ENCODE peak calls at places on chromosomes 1 and 21, in eight cellular contexts. One of them, this sample, is unnamed.

GRCh38 chr1:168488153-168488552 is 55.6 kb downstream of the XCL2 start:
- DNase-seq in AG09309: peak; percentile 21
- DNase-seq in ovary: peak; percentile 43
- DNase-seq in neural progenitor cell: no peak
- DNase-seq in neural crest cell: no peak
- DNase-seq in AG10803: peak; percentile 91
- DNase-seq in AG09319: peak; percentile 25
- DNase-seq in colonic mucosa: no peak
- DNase-seq in this sample: no peak

GRCh38 chr1:24875976-24876609 is 54.0 kb downstream of the RUNX3 start:
- DNase-seq in AG09319: no peak
- DNase-seq in neural progenitor cell: no peak
- DNase-seq in ovary: no peak
- DNase-seq in colonic mucosa: no peak
- DNase-seq in neural crest cell: no peak
- DNase-seq in AG10803: no peak
- DNase-seq in AG09309: no peak
- DNase-seq in this sample: no peak

GRCh38 chr1:205492201-205492667 is 12.2 kb upstream of the CDK18 start:
- DNase-seq in AG10803: no peak
- DNase-seq in colonic mucosa: no peak
- DNase-seq in neural crest cell: no peak
- DNase-seq in AG09319: no peak
- DNase-seq in neural progenitor cell: no peak
- DNase-seq in ovary: no peak
- DNase-seq in AG09309: no peak
- DNase-seq in this sample: no peak

GRCh38 chr1:1419363-1419811 is 1.7 kb downstream of the ANKRD65 start:
- DNase-seq in neural crest cell: no peak
- DNase-seq in neural progenitor cell: peak; percentile 1
- DNase-seq in colonic mucosa: no peak
- DNase-seq in AG10803: no peak
- DNase-seq in AG09309: no peak
- DNase-seq in ovary: peak; percentile 32
- DNase-seq in AG09319: no peak
- DNase-seq in this sample: no peak

GRCh38 chr1:35505911-35506798 is 51.0 kb downstream of the KIAA0319L start:
- DNase-seq in colonic mucosa: no peak
- DNase-seq in AG09309: peak; percentile 96
- DNase-seq in neural progenitor cell: no peak
- DNase-seq in neural crest cell: no peak
- DNase-seq in AG09319: peak; percentile 93
- DNase-seq in AG10803: peak; percentile 82
- DNase-seq in ovary: no peak
- DNase-seq in this sample: peak; percentile 60

GRCh38 chr1:198364471-198364870 is 176.0 kb downstream of the ATP6V1G3 start:
- DNase-seq in AG10803: no peak
- DNase-seq in neural progenitor cell: no peak
- DNase-seq in AG09309: no peak
- DNase-seq in neural crest cell: no peak
- DNase-seq in colonic mucosa: no peak
- DNase-seq in ovary: no peak
- DNase-seq in AG09319: no peak
- DNase-seq in this sample: no peak

GRCh38 chr1:206803221-206803730 is 31.0 kb upstream of the IL10 start:
- DNase-seq in ovary: no peak
- DNase-seq in neural progenitor cell: no peak
- DNase-seq in AG09309: no peak
- DNase-seq in neural crest cell: no peak
- DNase-seq in colonic mucosa: peak; percentile 19
- DNase-seq in AG09319: no peak
- DNase-seq in AG10803: no peak
- DNase-seq in this sample: peak; percentile 67

GRCh38 chr1:116873680-116874271 is 35.9 kb upstream of the PTGFRN start:
- DNase-seq in AG09309: no peak
- DNase-seq in colonic mucosa: no peak
- DNase-seq in neural crest cell: no peak
- DNase-seq in ovary: no peak
- DNase-seq in AG09319: no peak
- DNase-seq in neural progenitor cell: no peak
- DNase-seq in AG10803: no peak
- DNase-seq in this sample: no peak

GRCh38 chr1:150970818-150971582 is 3.6 kb downstream of the CERS2 start:
- DNase-seq in AG09319: no peak
- DNase-seq in AG10803: peak; percentile 63
- DNase-seq in neural crest cell: no peak
- DNase-seq in ovary: peak; percentile 72
- DNase-seq in AG09309: peak; percentile 16
- DNase-seq in neural progenitor cell: peak; percentile 60
- DNase-seq in colonic mucosa: peak; percentile 76
- DNase-seq in this sample: no peak

GRCh38 chr1:49408346-49408745 is 615.4 kb downstream of the AGBL4 start:
- DNase-seq in neural progenitor cell: no peak
- DNase-seq in ovary: no peak
- DNase-seq in AG10803: no peak
- DNase-seq in colonic mucosa: no peak
- DNase-seq in AG09319: no peak
- DNase-seq in AG09309: no peak
- DNase-seq in neural crest cell: no peak
- DNase-seq in this sample: no peak

GRCh38 chr1:42698081-42698813 is 16.0 kb downstream of the YBX1 start:
- DNase-seq in AG09309: no peak
- DNase-seq in colonic mucosa: no peak
- DNase-seq in AG09319: no peak
- DNase-seq in neural crest cell: no peak
- DNase-seq in ovary: no peak
- DNase-seq in AG10803: no peak
- DNase-seq in neural progenitor cell: no peak
- DNase-seq in this sample: no peak

GRCh38 chr1:8211620-8212442 is 106.1 kb upstream of the SLC45A1 start:
- DNase-seq in ovary: no peak
- DNase-seq in AG09319: peak; percentile 90
- DNase-seq in AG10803: peak; percentile 99
- DNase-seq in colonic mucosa: no peak
- DNase-seq in neural crest cell: no peak
- DNase-seq in neural progenitor cell: no peak
- DNase-seq in AG09309: peak; percentile 95
- DNase-seq in this sample: no peak

GRCh38 chr1:152533327-152533938 is 19.2 kb downstream of the CRCT1 start:
- DNase-seq in colonic mucosa: peak; percentile 52
- DNase-seq in ovary: no peak
- DNase-seq in neural crest cell: no peak
- DNase-seq in AG09319: no peak
- DNase-seq in neural progenitor cell: no peak
- DNase-seq in AG10803: peak; percentile 43
- DNase-seq in AG09309: no peak
- DNase-seq in this sample: peak; percentile 48

GRCh38 chr1:56780832-56781231 is 38.4 kb downstream of the FYB2 start:
- DNase-seq in ovary: no peak
- DNase-seq in AG09319: no peak
- DNase-seq in AG10803: no peak
- DNase-seq in neural crest cell: no peak
- DNase-seq in AG09309: no peak
- DNase-seq in neural progenitor cell: peak; percentile 47
- DNase-seq in colonic mucosa: no peak
- DNase-seq in this sample: no peak

GRCh38 chr1:188706742-188707141 is 1770.9 kb downstream of the BRINP3 start:
- DNase-seq in colonic mucosa: no peak
- DNase-seq in ovary: no peak
- DNase-seq in AG09319: no peak
- DNase-seq in neural progenitor cell: no peak
- DNase-seq in AG09309: no peak
- DNase-seq in neural crest cell: no peak
- DNase-seq in AG10803: no peak
- DNase-seq in this sample: no peak

GRCh38 chr1:229862017-229862774 is 204.8 kb upstream of the GALNT2 start:
- DNase-seq in neural progenitor cell: peak; percentile 69
- DNase-seq in AG09319: no peak
- DNase-seq in neural crest cell: peak; percentile 38
- DNase-seq in ovary: peak; percentile 59
- DNase-seq in AG09309: no peak
- DNase-seq in AG10803: no peak
- DNase-seq in colonic mucosa: no peak
- DNase-seq in this sample: no peak

GRCh38 chr21:27035791-27036190 is 68.9 kb upstream of the ADAMTS5 start:
- DNase-seq in neural progenitor cell: no peak
- DNase-seq in colonic mucosa: no peak
- DNase-seq in AG09319: no peak
- DNase-seq in AG10803: no peak
- DNase-seq in AG09309: no peak
- DNase-seq in ovary: no peak
- DNase-seq in neural crest cell: no peak
- DNase-seq in this sample: no peak

GRCh38 chr1:77831976-77832695 is 52.7 kb downstream of the MIGA1 start:
- DNase-seq in neural crest cell: no peak
- DNase-seq in neural progenitor cell: no peak
- DNase-seq in AG10803: peak; percentile 69
- DNase-seq in ovary: no peak
- DNase-seq in AG09319: no peak
- DNase-seq in colonic mucosa: no peak
- DNase-seq in AG09309: no peak
- DNase-seq in this sample: no peak

DNA sequence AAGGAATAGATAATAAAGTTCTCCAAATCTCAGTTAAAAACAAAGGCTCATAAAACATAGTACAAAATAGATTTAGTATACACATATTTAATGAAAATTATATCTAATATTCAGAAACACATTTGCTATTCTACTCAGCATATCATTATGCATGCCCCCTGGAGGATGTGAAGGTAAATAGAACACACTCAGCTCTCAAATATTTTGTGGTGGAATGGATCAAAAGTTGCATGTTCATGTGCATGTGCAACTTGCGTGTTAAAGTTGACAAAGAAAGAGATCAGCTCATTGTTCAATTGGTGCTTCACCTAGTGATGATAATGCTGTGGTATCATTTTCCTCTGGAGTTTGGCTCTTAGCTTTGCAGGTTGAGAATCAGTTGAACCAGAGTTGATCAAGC is 4.9 kb upstream of the ZNF644 start:
- DNase-seq in neural crest cell: no peak
- DNase-seq in colonic mucosa: no peak
- DNase-seq in ovary: no peak
- DNase-seq in neural progenitor cell: no peak
- DNase-seq in AG10803: peak; percentile 26
- DNase-seq in AG09319: no peak
- DNase-seq in AG09309: no peak
- DNase-seq in this sample: peak; percentile 28
- TF ChIP-seq CTCF in neural crest cell: peak; percentile 46
- TF ChIP-seq CTCF in colonic mucosa: peak; percentile 11
- TF ChIP-seq CTCF in ovary: no peak
- TF ChIP-seq CTCF in neural progenitor cell: no peak
- TF ChIP-seq CTCF in AG10803: no peak
- TF ChIP-seq CTCF in AG09319: peak; percentile 25
- TF ChIP-seq CTCF in AG09309: peak; percentile 31
- TF ChIP-seq CTCF in this sample: no peak

GRCh38 chr21:36063375-36064084 is 3.2 kb upstream of the SETD4 start:
- DNase-seq in neural crest cell: no peak
- DNase-seq in AG09319: no peak
- DNase-seq in neural progenitor cell: no peak
- DNase-seq in colonic mucosa: no peak
- DNase-seq in AG10803: no peak
- DNase-seq in ovary: no peak
- DNase-seq in AG09309: no peak
- DNase-seq in this sample: no peak
- TF ChIP-seq CTCF in neural crest cell: no peak
- TF ChIP-seq CTCF in AG09319: no peak
- TF ChIP-seq CTCF in neural progenitor cell: no peak
- TF ChIP-seq CTCF in colonic mucosa: no peak
- TF ChIP-seq CTCF in AG10803: no peak
- TF ChIP-seq CTCF in ovary: no peak
- TF ChIP-seq CTCF in AG09309: no peak
- TF ChIP-seq CTCF in this sample: no peak

GRCh38 chr1:15975358-15975804 is 520 bp downstream of the ZBTB17 start:
- DNase-seq in AG10803: peak; percentile 48
- DNase-seq in neural crest cell: peak; percentile 68
- DNase-seq in colonic mucosa: peak; percentile 54
- DNase-seq in AG09319: no peak
- DNase-seq in neural progenitor cell: peak; percentile 89
- DNase-seq in ovary: no peak
- DNase-seq in AG09309: no peak
- DNase-seq in this sample: peak; percentile 84
- TF ChIP-seq CTCF in AG10803: peak; percentile 2
- TF ChIP-seq CTCF in neural crest cell: peak; percentile 33
- TF ChIP-seq CTCF in colonic mucosa: no peak
- TF ChIP-seq CTCF in AG09319: no peak
- TF ChIP-seq CTCF in neural progenitor cell: peak; percentile 51
- TF ChIP-seq CTCF in ovary: no peak
- TF ChIP-seq CTCF in AG09309: peak; percentile 9
- TF ChIP-seq CTCF in this sample: peak; percentile 35

GRCh38 chr1:118335372-118335771 is 150.3 kb upstream of the SPAG17 start:
- DNase-seq in AG09309: peak; percentile 39
- DNase-seq in neural crest cell: no peak
- DNase-seq in AG09319: no peak
- DNase-seq in AG10803: peak; percentile 83
- DNase-seq in colonic mucosa: no peak
- DNase-seq in neural progenitor cell: no peak
- DNase-seq in ovary: no peak
- DNase-seq in this sample: peak; percentile 26

GRCh38 chr1:118338991-118339390 is 154.0 kb upstream of the SPAG17 start:
- DNase-seq in neural crest cell: no peak
- DNase-seq in AG10803: peak; percentile 65
- DNase-seq in ovary: no peak
- DNase-seq in colonic mucosa: no peak
- DNase-seq in neural progenitor cell: no peak
- DNase-seq in AG09309: no peak
- DNase-seq in AG09319: no peak
- DNase-seq in this sample: no peak

GRCh38 chr1:118340928-118341905 is 156.2 kb upstream of the SPAG17 start:
- DNase-seq in ovary: no peak
- DNase-seq in AG09309: no peak
- DNase-seq in neural progenitor cell: no peak
- DNase-seq in colonic mucosa: no peak
- DNase-seq in neural crest cell: no peak
- DNase-seq in AG09319: no peak
- DNase-seq in AG10803: no peak
- DNase-seq in this sample: no peak

GRCh38 chr1:118337346-118337745 is 152.3 kb upstream of the SPAG17 start:
- DNase-seq in ovary: no peak
- DNase-seq in neural crest cell: no peak
- DNase-seq in neural progenitor cell: no peak
- DNase-seq in AG09319: no peak
- DNase-seq in AG10803: no peak
- DNase-seq in colonic mucosa: no peak
- DNase-seq in AG09309: no peak
- DNase-seq in this sample: no peak

DNA sequence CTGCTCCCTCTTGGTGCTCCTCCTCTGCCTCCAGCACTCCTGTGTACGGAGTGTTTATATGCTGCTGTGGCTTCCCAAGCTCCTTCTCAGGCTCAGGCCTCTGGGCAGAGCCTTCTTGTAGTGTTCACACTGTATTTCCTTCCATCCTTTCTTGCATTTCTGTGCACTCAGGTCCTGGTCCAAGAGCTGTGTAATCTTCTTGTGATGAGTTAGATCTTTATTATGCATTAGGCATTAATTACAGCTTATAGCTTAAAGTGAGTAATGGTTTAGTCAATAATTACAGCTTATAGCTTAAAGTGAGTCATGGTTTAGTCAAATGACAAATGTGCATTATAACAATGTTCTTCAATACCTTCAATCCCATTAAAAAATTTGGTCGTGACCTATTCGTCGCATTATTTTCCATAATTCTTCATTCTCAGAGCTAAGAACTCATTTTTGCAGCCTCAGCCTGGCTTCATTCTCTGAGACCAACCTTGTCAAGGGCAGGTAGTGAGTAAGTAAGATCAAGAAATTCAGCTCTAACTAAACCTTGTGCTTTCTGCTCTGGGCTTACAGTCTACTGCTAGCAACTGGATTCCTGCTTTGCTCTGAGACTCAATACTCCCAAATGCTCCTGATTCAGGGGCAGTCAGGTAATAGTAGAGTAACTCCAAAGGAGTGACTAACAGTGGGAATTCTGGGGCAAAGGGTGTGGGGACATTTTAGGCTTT is 154.6 kb upstream of the SPAG17 start:
- DNase-seq in neural crest cell: no peak
- DNase-seq in neural progenitor cell: no peak
- DNase-seq in AG10803: no peak
- DNase-seq in colonic mucosa: no peak
- DNase-seq in ovary: no peak
- DNase-seq in AG09319: no peak
- DNase-seq in AG09309: no peak
- DNase-seq in this sample: no peak
- TF ChIP-seq CTCF in neural crest cell: no peak
- TF ChIP-seq CTCF in neural progenitor cell: no peak
- TF ChIP-seq CTCF in AG10803: no peak
- TF ChIP-seq CTCF in colonic mucosa: no peak
- TF ChIP-seq CTCF in ovary: no peak
- TF ChIP-seq CTCF in AG09319: no peak
- TF ChIP-seq CTCF in AG09309: no peak
- TF ChIP-seq CTCF in this sample: no peak